ENCODE peak calls at places on chromosomes 11 and 22, in seven cellular contexts. One of them, this sample, is unnamed.

GRCh38 chr11:133134561-133135173 is 397.6 kb downstream of the OPCML start:
- DNase-seq in neural progenitor cell: peak; percentile 80
- DNase-seq in NCI-H774: peak; percentile 58
- DNase-seq in AG08396: peak; percentile 29
- DNase-seq in astrocyte of the spinal cord: peak; percentile 0
- DNase-seq in CD4-positive, alpha-beta T cell: no peak
- DNase-seq in posterior vena cava: no peak
- DNase-seq in this sample: peak; percentile 9

GRCh38 chr22:47839586-47840245 is 1077.3 kb downstream of the TBC1D22A start:
- DNase-seq in neural progenitor cell: no peak
- DNase-seq in CD4-positive, alpha-beta T cell: no peak
- DNase-seq in astrocyte of the spinal cord: no peak
- DNase-seq in NCI-H774: no peak
- DNase-seq in posterior vena cava: no peak
- DNase-seq in AG08396: no peak
- DNase-seq in this sample: no peak

GRCh38 chr11:84747871-84748270 is 879.3 kb downstream of the DLG2 start:
- DNase-seq in posterior vena cava: no peak
- DNase-seq in neural progenitor cell: no peak
- DNase-seq in AG08396: no peak
- DNase-seq in NCI-H774: no peak
- DNase-seq in astrocyte of the spinal cord: no peak
- DNase-seq in CD4-positive, alpha-beta T cell: no peak
- DNase-seq in this sample: no peak

GRCh38 chr22:27748355-27749168 is 53.0 kb downstream of the MN1 start:
- DNase-seq in neural progenitor cell: peak; percentile 66
- DNase-seq in NCI-H774: no peak
- DNase-seq in AG08396: peak; percentile 35
- DNase-seq in posterior vena cava: peak; percentile 66
- DNase-seq in CD4-positive, alpha-beta T cell: no peak
- DNase-seq in astrocyte of the spinal cord: peak; percentile 58
- DNase-seq in this sample: no peak

GRCh38 chr11:67374571-67375276 is 1.3 kb upstream of the CLCF1 start:
- DNase-seq in posterior vena cava: no peak
- DNase-seq in AG08396: no peak
- DNase-seq in neural progenitor cell: no peak
- DNase-seq in NCI-H774: no peak
- DNase-seq in CD4-positive, alpha-beta T cell: no peak
- DNase-seq in astrocyte of the spinal cord: no peak
- DNase-seq in this sample: no peak

GRCh38 chr11:56876621-56877312 is 111.9 kb upstream of the OR5AK2 start:
- DNase-seq in CD4-positive, alpha-beta T cell: no peak
- DNase-seq in astrocyte of the spinal cord: peak; percentile 0
- DNase-seq in neural progenitor cell: no peak
- DNase-seq in NCI-H774: no peak
- DNase-seq in posterior vena cava: no peak
- DNase-seq in AG08396: no peak
- DNase-seq in this sample: no peak

GRCh38 chr11:35847473-35847872 is 96.4 kb upstream of the LDLRAD3 start:
- DNase-seq in neural progenitor cell: no peak
- DNase-seq in posterior vena cava: no peak
- DNase-seq in NCI-H774: no peak
- DNase-seq in CD4-positive, alpha-beta T cell: no peak
- DNase-seq in astrocyte of the spinal cord: no peak
- DNase-seq in AG08396: no peak
- DNase-seq in this sample: no peak

GRCh38 chr11:119683783-119684182 is 45.2 kb downstream of the NECTIN1 start:
- DNase-seq in neural progenitor cell: peak; percentile 33
- DNase-seq in NCI-H774: no peak
- DNase-seq in CD4-positive, alpha-beta T cell: no peak
- DNase-seq in astrocyte of the spinal cord: no peak
- DNase-seq in posterior vena cava: no peak
- DNase-seq in AG08396: no peak
- DNase-seq in this sample: no peak

GRCh38 chr22:39962071-39962470 is 1.9 kb downstream of the TMA7B start:
- DNase-seq in posterior vena cava: no peak
- DNase-seq in astrocyte of the spinal cord: peak; percentile 28
- DNase-seq in AG08396: no peak
- DNase-seq in CD4-positive, alpha-beta T cell: no peak
- DNase-seq in neural progenitor cell: no peak
- DNase-seq in NCI-H774: no peak
- DNase-seq in this sample: no peak

GRCh38 chr11:6411594-6412031 is 7.3 kb downstream of the APBB1 start:
- DNase-seq in NCI-H774: no peak
- DNase-seq in neural progenitor cell: no peak
- DNase-seq in AG08396: no peak
- DNase-seq in astrocyte of the spinal cord: no peak
- DNase-seq in posterior vena cava: no peak
- DNase-seq in CD4-positive, alpha-beta T cell: no peak
- DNase-seq in this sample: no peak

GRCh38 chr11:7573558-7574296 is 59.9 kb downstream of the PPFIBP2 start:
- DNase-seq in CD4-positive, alpha-beta T cell: no peak
- DNase-seq in NCI-H774: no peak
- DNase-seq in neural progenitor cell: no peak
- DNase-seq in astrocyte of the spinal cord: no peak
- DNase-seq in posterior vena cava: no peak
- DNase-seq in AG08396: no peak
- DNase-seq in this sample: no peak

GRCh38 chr22:47190957-47191323 is 428.5 kb downstream of the TBC1D22A start:
- DNase-seq in posterior vena cava: peak; percentile 51
- DNase-seq in neural progenitor cell: no peak
- DNase-seq in NCI-H774: no peak
- DNase-seq in astrocyte of the spinal cord: no peak
- DNase-seq in CD4-positive, alpha-beta T cell: no peak
- DNase-seq in AG08396: no peak
- DNase-seq in this sample: no peak

This sample was measured in naive thymus-derived CD8-positive, alpha-beta T cell.